ENCODE peak calls at places on chromosomes 3 and 15, in five cellular contexts. One of them, this sample, is unnamed.

GRCh38 chr3:49015072-49015471 is 3.3 kb downstream of the DALRD3 start:
- DNase-seq in suprapubic skin: no peak
- DNase-seq in ovary: peak; percentile 22
- DNase-seq in A549: no peak
- DNase-seq in K562: no peak
- DNase-seq in this sample: no peak

GRCh38 chr15:101296418-101297405 is 1.7 kb upstream of the SNRPA1 start:
- DNase-seq in suprapubic skin: no peak
- DNase-seq in ovary: no peak
- DNase-seq in A549: no peak
- DNase-seq in K562: no peak
- DNase-seq in this sample: no peak

GRCh38 chr15:73273181-73274002 is 95.4 kb downstream of the HCN4 start:
- DNase-seq in suprapubic skin: no peak
- DNase-seq in ovary: peak; percentile 39
- DNase-seq in A549: peak; percentile 69
- DNase-seq in K562: peak; percentile 59
- DNase-seq in this sample: no peak

GRCh38 chr3:49855662-49856061 is 702 bp downstream of the TRAIP start:
- DNase-seq in suprapubic skin: no peak
- DNase-seq in ovary: no peak
- DNase-seq in A549: no peak
- DNase-seq in K562: no peak
- DNase-seq in this sample: no peak

GRCh38 chr3:7309707-7310106 is 448.8 kb downstream of the GRM7 start:
- DNase-seq in suprapubic skin: peak; percentile 74
- DNase-seq in ovary: peak; percentile 23
- DNase-seq in A549: no peak
- DNase-seq in K562: no peak
- DNase-seq in this sample: no peak

GRCh38 chr3:57818772-57819171 is 62.7 kb downstream of the SLMAP start:
- DNase-seq in suprapubic skin: no peak
- DNase-seq in ovary: no peak
- DNase-seq in A549: no peak
- DNase-seq in K562: no peak
- DNase-seq in this sample: no peak

GRCh38 chr3:79406175-79406574 is 361.6 kb downstream of the ROBO1 start:
- DNase-seq in suprapubic skin: no peak
- DNase-seq in ovary: no peak
- DNase-seq in A549: no peak
- DNase-seq in K562: no peak
- DNase-seq in this sample: no peak

GRCh38 chr3:23822559-23822958 is 16.8 kb downstream of the UBE2E1 start:
- DNase-seq in suprapubic skin: no peak
- DNase-seq in ovary: no peak
- DNase-seq in A549: no peak
- DNase-seq in K562: no peak
- DNase-seq in this sample: no peak

GRCh38 chr15:57184502-57184901 is 191.8 kb upstream of the CGNL1 start:
- DNase-seq in suprapubic skin: no peak
- DNase-seq in ovary: no peak
- DNase-seq in A549: no peak
- DNase-seq in K562: no peak
- DNase-seq in this sample: no peak

GRCh38 chr3:194117114-194117845 is 18.7 kb upstream of the HES1 start:
- DNase-seq in suprapubic skin: no peak
- DNase-seq in ovary: no peak
- DNase-seq in A549: no peak
- DNase-seq in K562: no peak
- DNase-seq in this sample: no peak

GRCh38 chr15:25180606-25181289 is 226.0 kb downstream of the SNRPN start:
- DNase-seq in suprapubic skin: peak; percentile 38
- DNase-seq in ovary: no peak
- DNase-seq in A549: no peak
- DNase-seq in K562: no peak
- DNase-seq in this sample: peak; percentile 10

GRCh38 chr3:125318859-125319258 is 56.3 kb downstream of the ZNF148 start:
- DNase-seq in suprapubic skin: no peak
- DNase-seq in ovary: no peak
- DNase-seq in A549: no peak
- DNase-seq in K562: no peak
- DNase-seq in this sample: no peak

GRCh38 chr3:125322917-125323316 is 52.2 kb downstream of the ZNF148 start:
- DNase-seq in suprapubic skin: no peak
- DNase-seq in ovary: no peak
- DNase-seq in A549: no peak
- DNase-seq in K562: no peak
- DNase-seq in this sample: no peak

GRCh38 chr3:125319765-125320164 is 55.4 kb downstream of the ZNF148 start:
- DNase-seq in suprapubic skin: no peak
- DNase-seq in ovary: no peak
- DNase-seq in A549: no peak
- DNase-seq in K562: no peak
- DNase-seq in this sample: no peak

GRCh38 chr3:125324341-125324740 is 50.8 kb downstream of the ZNF148 start:
- DNase-seq in suprapubic skin: no peak
- DNase-seq in ovary: no peak
- DNase-seq in A549: no peak
- DNase-seq in K562: no peak
- DNase-seq in this sample: no peak

DNA sequence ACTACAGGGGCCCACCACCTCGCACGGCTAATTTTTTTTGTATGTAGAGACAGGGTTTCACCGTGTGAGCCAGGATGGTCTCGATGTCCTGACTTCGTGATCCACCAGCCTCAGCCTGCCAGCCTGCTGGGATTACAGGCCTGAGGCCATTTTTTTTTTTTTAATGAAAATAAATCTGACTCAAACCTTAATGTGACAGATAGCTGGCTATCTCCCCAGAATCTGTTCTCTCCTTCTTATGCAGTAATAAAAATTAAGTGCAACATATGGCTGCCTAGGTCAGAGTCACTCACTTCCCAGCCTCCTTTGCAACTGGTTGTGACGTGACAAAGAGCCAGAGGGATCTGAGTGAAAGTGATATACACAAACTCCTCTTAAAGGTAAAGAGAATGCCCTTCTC is 53.0 kb downstream of the ZNF148 start:
- DNase-seq in suprapubic skin: no peak
- DNase-seq in ovary: no peak
- DNase-seq in A549: no peak
- DNase-seq in K562: no peak
- DNase-seq in this sample: no peak
- TF ChIP-seq EP300 in suprapubic skin: no peak
- TF ChIP-seq EP300 in ovary: no peak
- TF ChIP-seq EP300 in A549: no peak
- TF ChIP-seq EP300 in K562: no peak
- TF ChIP-seq EP300 in this sample: no peak

DNA sequence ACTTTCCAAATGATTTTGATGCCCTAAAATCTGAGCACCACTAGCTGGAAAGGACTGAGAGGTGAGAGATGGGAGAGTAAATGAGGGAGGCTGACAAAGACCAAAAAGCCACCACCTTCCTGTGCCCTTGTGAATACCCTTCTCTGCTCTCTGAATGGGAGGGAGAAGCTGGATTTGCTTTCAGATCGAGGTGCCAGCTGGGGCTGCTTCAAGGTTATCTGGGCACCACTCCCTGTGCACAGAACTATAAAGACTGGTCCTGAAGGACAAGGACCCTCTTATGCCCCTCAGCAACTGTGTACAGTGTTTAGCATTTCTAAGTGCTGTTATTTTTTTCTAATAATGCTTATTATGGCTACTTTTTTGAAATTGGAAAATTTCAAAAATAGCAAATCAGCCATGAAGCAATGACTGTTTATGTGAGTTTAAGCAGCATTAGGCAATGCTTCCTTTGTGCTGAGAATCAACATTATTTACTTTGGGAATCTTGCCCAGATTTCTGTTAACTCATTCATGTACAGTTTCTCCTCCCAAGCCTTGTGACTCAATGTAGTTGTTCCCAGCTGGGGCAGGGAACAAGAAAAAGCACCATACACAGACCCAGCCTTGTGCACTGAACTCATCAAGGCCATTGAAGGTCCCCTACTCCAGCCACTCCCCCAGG is 37.4 kb upstream of the CDV3 start:
- DNase-seq in suprapubic skin: no peak
- DNase-seq in ovary: no peak
- DNase-seq in A549: peak; percentile 22
- DNase-seq in K562: no peak
- DNase-seq in this sample: no peak
- TF ChIP-seq EP300 in suprapubic skin: no peak
- TF ChIP-seq EP300 in ovary: no peak
- TF ChIP-seq EP300 in A549: no peak
- TF ChIP-seq EP300 in K562: no peak
- TF ChIP-seq EP300 in this sample: no peak

GRCh38 chr15:59296181-59296617 is 76.5 kb downstream of the MYO1E start:
- DNase-seq in suprapubic skin: no peak
- DNase-seq in ovary: no peak
- DNase-seq in A549: no peak
- DNase-seq in K562: no peak
- DNase-seq in this sample: no peak
- TF ChIP-seq EP300 in suprapubic skin: no peak
- TF ChIP-seq EP300 in ovary: no peak
- TF ChIP-seq EP300 in A549: no peak
- TF ChIP-seq EP300 in K562: no peak
- TF ChIP-seq EP300 in this sample: no peak

GRCh38 chr3:74639681-74640080 is 25.2 kb upstream of the CNTN3 start:
- DNase-seq in suprapubic skin: no peak
- DNase-seq in ovary: no peak
- DNase-seq in A549: no peak
- DNase-seq in K562: no peak
- DNase-seq in this sample: no peak

GRCh38 chr3:74642876-74643275 is 28.4 kb upstream of the CNTN3 start:
- DNase-seq in suprapubic skin: no peak
- DNase-seq in ovary: no peak
- DNase-seq in A549: no peak
- DNase-seq in K562: no peak
- DNase-seq in this sample: no peak

GRCh38 chr3:74646094-74646493 is 31.6 kb upstream of the CNTN3 start:
- DNase-seq in suprapubic skin: no peak
- DNase-seq in ovary: no peak
- DNase-seq in A549: no peak
- DNase-seq in K562: no peak
- DNase-seq in this sample: no peak

GRCh38 chr3:74648102-74648501 is 33.6 kb upstream of the CNTN3 start:
- DNase-seq in suprapubic skin: no peak
- DNase-seq in ovary: no peak
- DNase-seq in A549: no peak
- DNase-seq in K562: no peak
- DNase-seq in this sample: no peak

DNA sequence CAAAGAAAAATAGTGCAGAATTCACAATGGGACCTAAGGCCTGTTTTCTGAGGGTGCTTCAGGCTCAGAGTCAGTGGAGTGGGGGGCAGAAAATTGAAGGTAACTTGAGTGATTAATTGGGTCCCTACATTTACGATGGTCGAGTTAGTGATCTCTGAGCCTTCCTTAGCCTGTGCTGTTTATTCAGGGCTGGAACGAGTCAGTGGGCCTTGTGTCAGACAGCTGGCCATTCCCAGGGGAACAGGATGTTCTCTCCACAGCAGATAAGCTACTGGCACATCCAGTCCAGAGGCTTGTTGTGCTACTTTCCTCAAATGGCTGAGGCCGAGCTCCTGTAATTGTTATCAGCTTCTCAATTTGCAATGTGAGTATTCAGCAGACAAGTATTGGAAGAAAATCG is 29.2 kb upstream of the CNTN3 start:
- DNase-seq in suprapubic skin: peak; percentile 67
- DNase-seq in ovary: peak; percentile 66
- DNase-seq in A549: no peak
- DNase-seq in K562: no peak
- DNase-seq in this sample: peak; percentile 22
- TF ChIP-seq EP300 in suprapubic skin: no peak
- TF ChIP-seq EP300 in ovary: no peak
- TF ChIP-seq EP300 in A549: no peak
- TF ChIP-seq EP300 in K562: no peak
- TF ChIP-seq EP300 in this sample: peak; percentile 70

GRCh38 chr3:131502530-131503327 is at the start of gene MRPL3:
- DNase-seq in suprapubic skin: peak; percentile 90
- DNase-seq in ovary: peak; percentile 83
- DNase-seq in A549: peak; percentile 62
- DNase-seq in K562: peak; percentile 71
- DNase-seq in this sample: peak; percentile 93
- TF ChIP-seq EP300 in suprapubic skin: no peak
- TF ChIP-seq EP300 in ovary: no peak
- TF ChIP-seq EP300 in A549: no peak
- TF ChIP-seq EP300 in K562: peak; percentile 34
- TF ChIP-seq EP300 in this sample: no peak

GRCh38 chr3:73520931-73521461 is 103.7 kb downstream of the PDZRN3 start:
- DNase-seq in suprapubic skin: no peak
- DNase-seq in ovary: no peak
- DNase-seq in A549: no peak
- DNase-seq in K562: no peak
- DNase-seq in this sample: no peak
- TF ChIP-seq EP300 in suprapubic skin: no peak
- TF ChIP-seq EP300 in ovary: no peak
- TF ChIP-seq EP300 in A549: no peak
- TF ChIP-seq EP300 in K562: no peak
- TF ChIP-seq EP300 in this sample: no peak

GRCh38 chr15:88207565-88207964 is 49.0 kb downstream of the NTRK3 start:
- DNase-seq in suprapubic skin: no peak
- DNase-seq in ovary: no peak
- DNase-seq in A549: no peak
- DNase-seq in K562: no peak
- DNase-seq in this sample: no peak
- TF ChIP-seq EP300 in suprapubic skin: no peak
- TF ChIP-seq EP300 in ovary: no peak
- TF ChIP-seq EP300 in A549: no peak
- TF ChIP-seq EP300 in K562: no peak
- TF ChIP-seq EP300 in this sample: no peak

DNA sequence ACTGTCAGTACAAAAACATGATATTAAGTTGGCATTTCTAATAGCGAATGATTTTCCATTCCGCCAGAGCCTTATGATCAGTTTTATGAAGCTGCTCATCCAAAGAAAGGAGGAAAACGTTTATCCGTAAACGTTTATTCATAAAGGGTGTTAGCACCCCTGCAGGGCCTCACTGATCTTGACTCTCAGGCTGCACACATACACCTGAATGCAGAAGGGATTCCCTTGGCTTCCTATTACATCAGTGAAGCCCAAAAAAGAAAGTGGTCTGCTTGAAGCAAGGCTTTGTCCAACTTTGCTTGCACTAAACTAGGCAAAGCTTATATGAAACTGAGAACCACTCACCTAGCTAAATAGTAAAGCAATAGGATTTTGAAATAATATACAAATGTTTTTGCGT is 659.5 kb upstream of the CADM2 start:
- DNase-seq in suprapubic skin: no peak
- DNase-seq in ovary: no peak
- DNase-seq in A549: no peak
- DNase-seq in K562: no peak
- DNase-seq in this sample: no peak
- TF ChIP-seq EP300 in suprapubic skin: no peak
- TF ChIP-seq EP300 in ovary: no peak
- TF ChIP-seq EP300 in A549: no peak
- TF ChIP-seq EP300 in K562: no peak
- TF ChIP-seq EP300 in this sample: no peak